ENCODE peak calls at places on chromosomes 2 and 18, in eight cellular contexts. I is NCI-H1436; A is mesenchymal stem cell; B is neural crest cell; W is HEK293T; J is stimulated activated CD4-positive, alpha-beta T cell treated with anti-CD3 and anti-CD28 coated beads, Interleukin-15, amount 100 ng/mL, for 24 hours; D is NCI-H1092; M is GM20000. H is an unnamed sample.

GRCh38 chr18:70337139-70337972 is 48.5 kb downstream of the SOCS6 start:
- DNase-seq in I (no peak), A (peak), B (no peak), W (peak), J (no peak), D (no peak), M (no peak), H (no peak)

GRCh38 chr2:98727758-98728718 is 2.9 kb downstream of the MGAT4A start:
- DNase-seq in I (no peak), A (no peak), B (no peak), W (no peak), J (no peak), D (no peak), M (no peak), H (no peak)

GRCh38 chr18:76672627-76673026 is 149.7 kb upstream of the ZNF236 start:
- DNase-seq in I (no peak), A (peak), B (no peak), W (no peak), J (no peak), D (no peak), M (no peak), H (no peak)

GRCh38 chr18:55844373-55844772 is 256.4 kb upstream of the TCF4 start:
- DNase-seq in I (no peak), A (no peak), B (no peak), W (no peak), J (no peak), D (no peak), M (no peak), H (no peak)

GRCh38 chr2:138176862-138177439 is 212.7 kb downstream of the HNMT start:
- DNase-seq in I (no peak), A (no peak), B (no peak), W (no peak), J (no peak), D (no peak), M (no peak), H (no peak)

GRCh38 chr2:238553159-238553558 is 126.4 kb downstream of the ASB1 start:
- DNase-seq in I (no peak), A (no peak), B (no peak), W (no peak), J (no peak), D (no peak), M (no peak), H (no peak)

GRCh38 chr2:28343971-28344715 is 48.5 kb upstream of the FOSL2 start:
- DNase-seq in I (no peak), A (no peak), B (no peak), W (no peak), J (no peak), D (no peak), M (no peak), H (no peak)

GRCh38 chr2:39194686-39195085 is 49.1 kb downstream of the CDKL4 start:
- DNase-seq in I (no peak), A (no peak), B (no peak), W (no peak), J (no peak), D (no peak), M (no peak), H (no peak)

GRCh38 chr2:195457873-195458272 is 199.2 kb upstream of the SLC39A10 start:
- DNase-seq in I (no peak), A (no peak), B (no peak), W (no peak), J (no peak), D (no peak), M (no peak), H (no peak)

GRCh38 chr2:215712219-215712849 is 276.5 kb upstream of the FN1 start:
- DNase-seq in I (no peak), A (peak), B (no peak), W (no peak), J (no peak), D (no peak), M (no peak), H (peak)

H was measured in NCI-H82.